ENCODE peak calls at places on chromosome 4, in six cellular contexts. One of them, this sample, is unnamed.

GRCh38 chr4:55721651-55722050 is 85.6 kb upstream of the NMU start:
- DNase-seq in caudate nucleus: no peak
- DNase-seq in CD4-positive, alpha-beta memory T cell: no peak
- DNase-seq in neuronal stem cell: no peak
- DNase-seq in heart right ventricle: no peak
- DNase-seq in cardiac muscle cell: no peak
- DNase-seq in this sample: no peak

GRCh38 chr4:88177981-88178632 is 19.7 kb upstream of the ABCG2 start:
- DNase-seq in cardiac muscle cell: peak; percentile 76
- DNase-seq in CD4-positive, alpha-beta memory T cell: no peak
- DNase-seq in caudate nucleus: no peak
- DNase-seq in neuronal stem cell: no peak
- DNase-seq in heart right ventricle: no peak
- DNase-seq in this sample: peak; percentile 10

GRCh38 chr4:3766791-3767561 is 791 bp downstream of the ADRA2C start:
- DNase-seq in cardiac muscle cell: no peak
- DNase-seq in CD4-positive, alpha-beta memory T cell: no peak
- DNase-seq in neuronal stem cell: peak; percentile 51
- DNase-seq in caudate nucleus: no peak
- DNase-seq in heart right ventricle: no peak
- DNase-seq in this sample: no peak

GRCh38 chr4:174283507-174284180 is at the start of the genes CEP44 and FBXO8:
- DNase-seq in neuronal stem cell: peak; percentile 75
- DNase-seq in heart right ventricle: peak; percentile 68
- DNase-seq in caudate nucleus: peak; percentile 78
- DNase-seq in cardiac muscle cell: peak; percentile 88
- DNase-seq in CD4-positive, alpha-beta memory T cell: peak; percentile 82
- DNase-seq in this sample: peak; percentile 77

GRCh38 chr4:57426779-57427395 is 316.7 kb upstream of the IGFBP7 start:
- DNase-seq in neuronal stem cell: peak; percentile 67
- DNase-seq in cardiac muscle cell: peak; percentile 78
- DNase-seq in caudate nucleus: peak; percentile 58
- DNase-seq in CD4-positive, alpha-beta memory T cell: no peak
- DNase-seq in heart right ventricle: peak; percentile 56
- DNase-seq in this sample: peak; percentile 15

GRCh38 chr4:169102011-169102410 is 92.0 kb upstream of the CBR4 start:
- DNase-seq in heart right ventricle: no peak
- DNase-seq in caudate nucleus: no peak
- DNase-seq in neuronal stem cell: no peak
- DNase-seq in cardiac muscle cell: peak; percentile 17
- DNase-seq in CD4-positive, alpha-beta memory T cell: no peak
- DNase-seq in this sample: no peak

GRCh38 chr4:124278477-124278876 is 434.1 kb downstream of the ANKRD50 start:
- DNase-seq in neuronal stem cell: no peak
- DNase-seq in CD4-positive, alpha-beta memory T cell: no peak
- DNase-seq in cardiac muscle cell: peak; percentile 90
- DNase-seq in caudate nucleus: no peak
- DNase-seq in heart right ventricle: no peak
- DNase-seq in this sample: no peak

GRCh38 chr4:114597410-114598115 is 1.0 kb upstream of the UGT8 start:
- DNase-seq in caudate nucleus: peak; percentile 68
- DNase-seq in CD4-positive, alpha-beta memory T cell: no peak
- DNase-seq in heart right ventricle: no peak
- DNase-seq in neuronal stem cell: peak; percentile 2
- DNase-seq in cardiac muscle cell: no peak
- DNase-seq in this sample: peak; percentile 37

GRCh38 chr4:128553665-128554515 is 255.6 kb upstream of the JADE1 start:
- DNase-seq in CD4-positive, alpha-beta memory T cell: no peak
- DNase-seq in cardiac muscle cell: no peak
- DNase-seq in heart right ventricle: no peak
- DNase-seq in neuronal stem cell: no peak
- DNase-seq in caudate nucleus: no peak
- DNase-seq in this sample: no peak

GRCh38 chr4:88035292-88035691 is 27.9 kb downstream of the PKD2 start:
- DNase-seq in caudate nucleus: no peak
- DNase-seq in heart right ventricle: no peak
- DNase-seq in cardiac muscle cell: no peak
- DNase-seq in neuronal stem cell: no peak
- DNase-seq in CD4-positive, alpha-beta memory T cell: no peak
- DNase-seq in this sample: no peak

GRCh38 chr4:179893967-179894590 is 2349.1 kb upstream of the TENM3 start:
- DNase-seq in cardiac muscle cell: no peak
- DNase-seq in caudate nucleus: no peak
- DNase-seq in heart right ventricle: no peak
- DNase-seq in neuronal stem cell: no peak
- DNase-seq in CD4-positive, alpha-beta memory T cell: no peak
- DNase-seq in this sample: no peak

GRCh38 chr4:16722386-16722785 is 176.1 kb downstream of the LDB2 start:
- DNase-seq in neuronal stem cell: no peak
- DNase-seq in cardiac muscle cell: no peak
- DNase-seq in caudate nucleus: no peak
- DNase-seq in heart right ventricle: no peak
- DNase-seq in CD4-positive, alpha-beta memory T cell: no peak
- DNase-seq in this sample: no peak

GRCh38 chr4:128589384-128589957 is 220.0 kb upstream of the JADE1 start:
- DNase-seq in CD4-positive, alpha-beta memory T cell: no peak
- DNase-seq in caudate nucleus: no peak
- DNase-seq in neuronal stem cell: no peak
- DNase-seq in heart right ventricle: no peak
- DNase-seq in cardiac muscle cell: no peak
- DNase-seq in this sample: no peak

GRCh38 chr4:14196141-14196540 is 568.6 kb upstream of the BOD1L1 start:
- DNase-seq in heart right ventricle: peak; percentile 29
- DNase-seq in neuronal stem cell: peak; percentile 52
- DNase-seq in cardiac muscle cell: peak; percentile 82
- DNase-seq in CD4-positive, alpha-beta memory T cell: no peak
- DNase-seq in caudate nucleus: no peak
- DNase-seq in this sample: no peak

GRCh38 chr4:95044204-95044848 is 286.6 kb downstream of the BMPR1B start:
- DNase-seq in CD4-positive, alpha-beta memory T cell: no peak
- DNase-seq in heart right ventricle: no peak
- DNase-seq in caudate nucleus: no peak
- DNase-seq in neuronal stem cell: peak; percentile 23
- DNase-seq in cardiac muscle cell: no peak
- DNase-seq in this sample: no peak

GRCh38 chr4:182015893-182016292 is 227.3 kb upstream of the TENM3 start:
- DNase-seq in heart right ventricle: no peak
- DNase-seq in CD4-positive, alpha-beta memory T cell: no peak
- DNase-seq in cardiac muscle cell: no peak
- DNase-seq in neuronal stem cell: no peak
- DNase-seq in caudate nucleus: no peak
- DNase-seq in this sample: no peak

GRCh38 chr4:42397635-42398447 is 553 bp downstream of the SHISA3 start:
- DNase-seq in neuronal stem cell: peak; percentile 54
- DNase-seq in caudate nucleus: no peak
- DNase-seq in heart right ventricle: no peak
- DNase-seq in cardiac muscle cell: peak; percentile 49
- DNase-seq in CD4-positive, alpha-beta memory T cell: no peak
- DNase-seq in this sample: no peak

GRCh38 chr4:29320947-29321583 is 1399.1 kb upstream of the PCDH7 start:
- DNase-seq in heart right ventricle: no peak
- DNase-seq in caudate nucleus: no peak
- DNase-seq in neuronal stem cell: no peak
- DNase-seq in CD4-positive, alpha-beta memory T cell: no peak
- DNase-seq in cardiac muscle cell: no peak
- DNase-seq in this sample: no peak

GRCh38 chr4:2809610-2810180 is 16.8 kb downstream of the SH3BP2 start:
- DNase-seq in heart right ventricle: no peak
- DNase-seq in cardiac muscle cell: no peak
- DNase-seq in caudate nucleus: no peak
- DNase-seq in CD4-positive, alpha-beta memory T cell: no peak
- DNase-seq in neuronal stem cell: no peak
- DNase-seq in this sample: peak; percentile 49

GRCh38 chr4:80295841-80296240 is 29.4 kb downstream of the FGF5 start:
- DNase-seq in CD4-positive, alpha-beta memory T cell: no peak
- DNase-seq in heart right ventricle: no peak
- DNase-seq in cardiac muscle cell: no peak
- DNase-seq in neuronal stem cell: no peak
- DNase-seq in caudate nucleus: no peak
- DNase-seq in this sample: no peak

GRCh38 chr4:73070072-73070385 is 513 bp upstream of the COX18 start:
- DNase-seq in CD4-positive, alpha-beta memory T cell: no peak
- DNase-seq in cardiac muscle cell: no peak
- DNase-seq in neuronal stem cell: no peak
- DNase-seq in caudate nucleus: no peak
- DNase-seq in heart right ventricle: no peak
- DNase-seq in this sample: no peak

GRCh38 chr4:152106113-152106763 is 345.4 kb upstream of the GATB start:
- DNase-seq in heart right ventricle: peak; percentile 76
- DNase-seq in neuronal stem cell: no peak
- DNase-seq in caudate nucleus: peak; percentile 23
- DNase-seq in cardiac muscle cell: peak; percentile 95
- DNase-seq in CD4-positive, alpha-beta memory T cell: peak; percentile 20
- DNase-seq in this sample: no peak

GRCh38 chr4:87532907-87533306 is 3.7 kb upstream of the SPARCL1 start:
- DNase-seq in heart right ventricle: no peak
- DNase-seq in caudate nucleus: no peak
- DNase-seq in CD4-positive, alpha-beta memory T cell: no peak
- DNase-seq in neuronal stem cell: no peak
- DNase-seq in cardiac muscle cell: no peak
- DNase-seq in this sample: no peak

GRCh38 chr4:147933316-147933715 is 201.4 kb downstream of the ARHGAP10 start:
- DNase-seq in cardiac muscle cell: no peak
- DNase-seq in caudate nucleus: no peak
- DNase-seq in heart right ventricle: no peak
- DNase-seq in neuronal stem cell: no peak
- DNase-seq in CD4-positive, alpha-beta memory T cell: no peak
- DNase-seq in this sample: no peak

GRCh38 chr4:186701273-186701672 is 22.4 kb downstream of the FAT1 start:
- DNase-seq in cardiac muscle cell: peak; percentile 89
- DNase-seq in caudate nucleus: no peak
- DNase-seq in CD4-positive, alpha-beta memory T cell: no peak
- DNase-seq in neuronal stem cell: peak; percentile 75
- DNase-seq in heart right ventricle: no peak
- DNase-seq in this sample: peak; percentile 5

GRCh38 chr4:2837904-2838496 is 5.6 kb upstream of the ADD1 start:
- DNase-seq in neuronal stem cell: no peak
- DNase-seq in heart right ventricle: peak; percentile 45
- DNase-seq in CD4-positive, alpha-beta memory T cell: peak; percentile 81
- DNase-seq in caudate nucleus: no peak
- DNase-seq in cardiac muscle cell: peak; percentile 78
- DNase-seq in this sample: no peak

GRCh38 chr4:146382194-146382593 is 139.5 kb downstream of the SLC10A7 start:
- DNase-seq in neuronal stem cell: no peak
- DNase-seq in caudate nucleus: no peak
- DNase-seq in CD4-positive, alpha-beta memory T cell: no peak
- DNase-seq in cardiac muscle cell: no peak
- DNase-seq in heart right ventricle: no peak
- DNase-seq in this sample: no peak

GRCh38 chr4:67668315-67668714 is 32.6 kb downstream of the UBA6 start:
- DNase-seq in CD4-positive, alpha-beta memory T cell: no peak
- DNase-seq in neuronal stem cell: no peak
- DNase-seq in caudate nucleus: no peak
- DNase-seq in cardiac muscle cell: no peak
- DNase-seq in heart right ventricle: no peak
- DNase-seq in this sample: no peak

GRCh38 chr4:113935190-113935589 is 44.3 kb downstream of the ARSJ start:
- DNase-seq in neuronal stem cell: no peak
- DNase-seq in cardiac muscle cell: peak; percentile 26
- DNase-seq in caudate nucleus: no peak
- DNase-seq in CD4-positive, alpha-beta memory T cell: no peak
- DNase-seq in heart right ventricle: no peak
- DNase-seq in this sample: no peak

GRCh38 chr4:108165601-108166000 is 3.1 kb downstream of the LEF1 start:
- DNase-seq in caudate nucleus: no peak
- DNase-seq in CD4-positive, alpha-beta memory T cell: peak; percentile 36
- DNase-seq in heart right ventricle: no peak
- DNase-seq in cardiac muscle cell: no peak
- DNase-seq in neuronal stem cell: no peak
- DNase-seq in this sample: no peak
- H3K27ac ChIP-seq in caudate nucleus: no peak overlapping the region
- H3K27ac ChIP-seq in CD4-positive, alpha-beta memory T cell: peak overlapping the region; percentile 64
- H3K27ac ChIP-seq in heart right ventricle: no peak overlapping the region
- H3K27ac ChIP-seq in cardiac muscle cell: no peak overlapping the region
- H3K27ac ChIP-seq in neuronal stem cell: no peak overlapping the region
- H3K27ac ChIP-seq in this sample: no peak overlapping the region

GRCh38 chr4:65450899-65451298 is 219.4 kb downstream of the EPHA5 start:
- DNase-seq in cardiac muscle cell: no peak
- DNase-seq in CD4-positive, alpha-beta memory T cell: no peak
- DNase-seq in caudate nucleus: no peak
- DNase-seq in neuronal stem cell: no peak
- DNase-seq in heart right ventricle: no peak
- DNase-seq in this sample: no peak
- H3K27ac ChIP-seq in cardiac muscle cell: no peak overlapping the region
- H3K27ac ChIP-seq in CD4-positive, alpha-beta memory T cell: no peak overlapping the region
- H3K27ac ChIP-seq in caudate nucleus: no peak overlapping the region
- H3K27ac ChIP-seq in neuronal stem cell: no peak overlapping the region
- H3K27ac ChIP-seq in heart right ventricle: no peak overlapping the region
- H3K27ac ChIP-seq in this sample: no peak overlapping the region

DNA sequence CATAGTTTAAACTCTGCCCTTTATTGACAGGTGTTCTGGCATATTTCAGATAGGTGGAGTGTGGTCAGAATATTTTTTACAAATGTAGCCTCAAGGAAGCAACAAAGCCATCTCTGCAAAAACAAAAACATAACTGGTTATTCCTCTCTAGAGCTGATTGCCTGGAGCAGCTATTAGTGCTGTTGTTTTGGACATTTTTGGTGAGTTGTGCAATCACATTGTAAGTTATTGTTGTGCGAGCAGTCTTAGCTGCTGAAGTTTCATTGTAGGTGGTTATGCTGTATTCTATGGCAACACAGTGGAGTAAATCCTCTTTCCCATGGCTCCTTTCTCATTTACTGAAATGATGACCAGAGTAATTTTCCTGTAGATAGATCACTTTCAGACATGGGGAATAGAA is 1413.0 kb downstream of the PCDH7 start:
- DNase-seq in CD4-positive, alpha-beta memory T cell: no peak
- DNase-seq in heart right ventricle: no peak
- DNase-seq in caudate nucleus: no peak
- DNase-seq in cardiac muscle cell: no peak
- DNase-seq in neuronal stem cell: no peak
- DNase-seq in this sample: no peak
- H3K27ac ChIP-seq in CD4-positive, alpha-beta memory T cell: no peak overlapping the region
- H3K27ac ChIP-seq in heart right ventricle: no peak overlapping the region
- H3K27ac ChIP-seq in caudate nucleus: no peak overlapping the region
- H3K27ac ChIP-seq in cardiac muscle cell: no peak overlapping the region
- H3K27ac ChIP-seq in neuronal stem cell: no peak overlapping the region
- H3K27ac ChIP-seq in this sample: no peak overlapping the region

GRCh38 chr4:40212674-40213504 is 16.1 kb downstream of the RHOH start:
- DNase-seq in heart right ventricle: no peak
- DNase-seq in CD4-positive, alpha-beta memory T cell: no peak
- DNase-seq in caudate nucleus: no peak
- DNase-seq in neuronal stem cell: no peak
- DNase-seq in cardiac muscle cell: no peak
- DNase-seq in this sample: no peak

GRCh38 chr4:40211224-40212185 is 14.7 kb downstream of the RHOH start:
- DNase-seq in CD4-positive, alpha-beta memory T cell: peak; percentile 41
- DNase-seq in heart right ventricle: no peak
- DNase-seq in cardiac muscle cell: no peak
- DNase-seq in neuronal stem cell: no peak
- DNase-seq in caudate nucleus: no peak
- DNase-seq in this sample: no peak

GRCh38 chr4:40214038-40214437 is 17.2 kb downstream of the RHOH start:
- DNase-seq in CD4-positive, alpha-beta memory T cell: peak; percentile 76
- DNase-seq in caudate nucleus: no peak
- DNase-seq in cardiac muscle cell: no peak
- DNase-seq in heart right ventricle: no peak
- DNase-seq in neuronal stem cell: no peak
- DNase-seq in this sample: no peak

GRCh38 chr4:40216622-40217366 is 20.0 kb downstream of the RHOH start:
- DNase-seq in cardiac muscle cell: no peak
- DNase-seq in heart right ventricle: no peak
- DNase-seq in caudate nucleus: no peak
- DNase-seq in CD4-positive, alpha-beta memory T cell: no peak
- DNase-seq in neuronal stem cell: no peak
- DNase-seq in this sample: no peak

GRCh38 chr4:40214661-40215418 is 18.0 kb downstream of the RHOH start:
- DNase-seq in neuronal stem cell: no peak
- DNase-seq in cardiac muscle cell: no peak
- DNase-seq in heart right ventricle: no peak
- DNase-seq in CD4-positive, alpha-beta memory T cell: no peak
- DNase-seq in caudate nucleus: no peak
- DNase-seq in this sample: no peak
- H3K27ac ChIP-seq in neuronal stem cell: no peak overlapping the region
- H3K27ac ChIP-seq in cardiac muscle cell: no peak overlapping the region
- H3K27ac ChIP-seq in heart right ventricle: no peak overlapping the region
- H3K27ac ChIP-seq in CD4-positive, alpha-beta memory T cell: peak overlapping the region; percentile 78
- H3K27ac ChIP-seq in caudate nucleus: no peak overlapping the region
- H3K27ac ChIP-seq in this sample: no peak overlapping the region